ENCODE peak calls at places on chromosomes 6 and 20, in six cellular contexts. N, A, Q, Y, X and F are unnamed samples.

GRCh38 chr6:139219271-139219729 is 72.5 kb downstream of the TXLNB start:
- DNase-seq in A (peak; percentile 25), N (peak; percentile 83), Y (peak; percentile 75), X (peak; percentile 86), Q (peak; percentile 91), F (peak; percentile 89)

GRCh38 chr6:167409078-167409477 is 84.2 kb downstream of the TTLL2 start:
- DNase-seq in A (no peak), X (peak; percentile 14), Q (no peak), N (no peak), Y (no peak), F (no peak)

GRCh38 chr6:13472976-13473645 is 14.3 kb downstream of the GFOD1 start:
- DNase-seq in N (no peak), A (no peak), Q (no peak), X (no peak), Y (no peak), F (no peak)

GRCh38 chr6:93407186-93407585 is 12.2 kb downstream of the EPHA7 start:
- DNase-seq in A (no peak), N (no peak), X (no peak), Y (no peak), Q (no peak), F (no peak)

GRCh38 chr6:144093658-144094057 is 1.7 kb downstream of the SF3B5 start:
- DNase-seq in X (no peak), Q (no peak), N (no peak), A (no peak), Y (no peak), F (no peak)

GRCh38 chr6:168608113-168608400 is 167.1 kb downstream of the SMOC2 start:
- DNase-seq in Q (no peak), A (no peak), Y (no peak), N (no peak), X (no peak), F (no peak)

GRCh38 chr20:25039697-25040437 is 18.1 kb downstream of the ACSS1 start:
- DNase-seq in N (peak; percentile 79), A (no peak), Y (no peak), X (peak; percentile 91), Q (peak; percentile 93), F (peak; percentile 99)

GRCh38 chr6:110394409-110394808 is 21.0 kb downstream of the DDO start:
- DNase-seq in Q (no peak), Y (no peak), A (no peak), X (no peak), N (no peak), F (no peak)

GRCh38 chr20:38197217-38198008 is 32.3 kb upstream of the TGM2 start:
- DNase-seq in A (no peak), Q (no peak), N (no peak), X (no peak), Y (no peak), F (peak; percentile 18)

GRCh38 chr20:49335456-49335855 is 57.6 kb upstream of the ZNFX1 start:
- DNase-seq in X (no peak), Y (no peak), N (no peak), A (no peak), Q (no peak), F (no peak)

GRCh38 chr6:135906542-135906941 is 55.0 kb downstream of the PDE7B start:
- DNase-seq in X (no peak), A (no peak), Y (no peak), Q (no peak), N (no peak), F (no peak)
- TF ChIP-seq EP300 in X (no peak), A (no peak), Y (no peak), Q (no peak), N (no peak), F (no peak)

GRCh38 chr6:12366732-12367131 is 76.6 kb downstream of the EDN1 start:
- DNase-seq in Y (no peak), X (no peak), A (no peak), N (no peak), Q (no peak), F (no peak)

GRCh38 chr6:12361042-12361765 is 71.0 kb downstream of the EDN1 start:
- DNase-seq in A (no peak), N (no peak), X (no peak), Y (no peak), Q (no peak), F (no peak)

GRCh38 chr6:12359051-12359450 is 68.9 kb downstream of the EDN1 start:
- DNase-seq in X (no peak), N (no peak), Q (no peak), Y (no peak), A (no peak), F (no peak)

GRCh38 chr6:12367412-12367811 is 77.3 kb downstream of the EDN1 start:
- DNase-seq in A (no peak), N (no peak), Q (no peak), X (no peak), Y (no peak), F (no peak)

GRCh38 chr6:12363651-12364381 is 73.7 kb downstream of the EDN1 start:
- DNase-seq in N (no peak), A (peak; percentile 83), X (peak; percentile 45), Q (peak; percentile 75), Y (peak; percentile 52), F (no peak)
- TF ChIP-seq EP300 in N (no peak), A (no peak), X (no peak), Q (no peak), Y (no peak), F (no peak)

DNA sequence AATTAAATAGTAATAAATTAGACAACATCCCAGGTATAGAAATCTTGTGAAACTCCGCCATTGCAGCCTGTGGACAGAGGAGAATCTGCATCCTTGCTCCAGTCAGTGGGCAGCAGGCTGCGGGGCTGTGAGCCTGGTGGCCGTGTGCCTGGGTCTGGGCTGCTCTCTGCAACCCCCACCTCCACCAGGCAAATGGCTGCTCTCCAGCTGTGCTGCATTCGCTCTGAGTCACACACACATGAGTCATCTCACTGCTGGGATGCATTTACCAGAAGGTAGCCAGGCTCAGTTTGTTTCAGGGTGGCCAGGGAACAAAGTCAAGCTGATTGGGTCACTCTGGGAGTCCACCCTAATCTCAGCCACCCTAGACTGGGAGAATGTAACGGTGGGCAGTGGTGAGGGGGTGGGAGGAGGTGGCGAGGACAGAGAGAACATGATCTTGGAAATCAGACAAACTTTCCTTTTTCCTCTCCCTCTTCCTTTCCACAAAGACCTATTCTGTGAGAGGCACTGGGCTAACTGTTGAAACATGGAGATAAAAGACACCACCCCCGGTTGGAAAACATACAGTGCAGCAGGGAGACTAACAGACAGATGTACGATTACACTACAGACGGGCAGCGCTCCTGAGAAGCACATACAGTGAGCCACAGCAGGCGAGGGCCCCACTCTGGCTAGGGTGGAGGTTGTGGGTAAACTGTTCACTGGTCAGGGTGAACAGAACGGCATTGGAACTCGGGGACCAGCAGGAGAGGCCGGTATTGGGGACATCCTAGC is 59.2 kb downstream of the TRAM2 start:
- DNase-seq in X (peak; percentile 70), A (peak; percentile 91), Y (peak; percentile 92), N (peak; percentile 93), Q (peak; percentile 73), F (peak; percentile 96)
- TF ChIP-seq EP300 in X (peak; percentile 36), A (peak; percentile 43), Y (no peak), N (no peak), Q (peak; percentile 45), F (no peak)

GRCh38 chr20:1842281-1842680 is 52.9 kb upstream of the SIRPA start:
- DNase-seq in X (no peak), Q (no peak), A (no peak), Y (no peak), N (no peak), F (no peak)

GRCh38 chr20:1844723-1845523 is 50.3 kb upstream of the SIRPA start:
- DNase-seq in Q (peak; percentile 35), A (no peak), Y (no peak), X (peak; percentile 69), N (peak; percentile 31), F (peak; percentile 94)

GRCh38 chr20:1840865-1841553 is 54.2 kb upstream of the SIRPA start:
- DNase-seq in N (no peak), X (peak; percentile 27), Q (no peak), A (no peak), Y (no peak), F (no peak)

GRCh38 chr20:1838479-1839279 is 56.5 kb upstream of the SIRPA start:
- DNase-seq in Q (no peak), A (no peak), Y (no peak), N (no peak), X (no peak), F (no peak)

DNA sequence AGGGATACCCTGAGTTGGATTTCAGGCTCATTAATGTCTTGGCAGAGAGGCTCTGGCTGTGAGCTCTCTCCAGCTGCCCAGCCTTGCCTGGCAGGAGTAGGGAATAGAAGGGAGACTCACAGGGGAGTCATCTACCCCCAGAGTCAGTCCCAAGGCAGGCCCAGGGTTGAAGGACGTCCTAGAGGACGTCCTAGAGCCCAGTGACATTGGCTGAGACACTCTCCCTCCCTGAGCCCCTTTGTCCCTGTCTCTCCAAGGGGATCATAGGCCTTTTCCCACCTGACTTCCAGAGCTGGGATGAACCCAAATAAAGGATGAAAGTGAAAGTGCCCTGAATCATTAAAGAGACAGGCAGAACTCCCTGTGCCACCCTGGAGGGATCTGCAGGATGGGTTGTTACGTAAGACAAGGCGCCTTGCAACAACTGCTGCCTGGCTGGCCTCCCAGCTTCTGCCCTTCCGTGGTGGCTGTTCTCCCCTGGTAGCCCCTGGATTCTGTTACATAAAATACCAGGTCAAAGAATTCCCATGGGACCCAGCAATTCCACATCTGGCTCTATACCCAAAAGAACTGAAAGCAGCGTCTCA is 53.6 kb upstream of the SIRPA start:
- DNase-seq in N (no peak), A (no peak), Y (no peak), Q (no peak), X (peak; percentile 63), F (peak; percentile 93)
- TF ChIP-seq EP300 in N (no peak), A (no peak), Y (no peak), Q (no peak), X (no peak), F (peak; percentile 67)

DNA sequence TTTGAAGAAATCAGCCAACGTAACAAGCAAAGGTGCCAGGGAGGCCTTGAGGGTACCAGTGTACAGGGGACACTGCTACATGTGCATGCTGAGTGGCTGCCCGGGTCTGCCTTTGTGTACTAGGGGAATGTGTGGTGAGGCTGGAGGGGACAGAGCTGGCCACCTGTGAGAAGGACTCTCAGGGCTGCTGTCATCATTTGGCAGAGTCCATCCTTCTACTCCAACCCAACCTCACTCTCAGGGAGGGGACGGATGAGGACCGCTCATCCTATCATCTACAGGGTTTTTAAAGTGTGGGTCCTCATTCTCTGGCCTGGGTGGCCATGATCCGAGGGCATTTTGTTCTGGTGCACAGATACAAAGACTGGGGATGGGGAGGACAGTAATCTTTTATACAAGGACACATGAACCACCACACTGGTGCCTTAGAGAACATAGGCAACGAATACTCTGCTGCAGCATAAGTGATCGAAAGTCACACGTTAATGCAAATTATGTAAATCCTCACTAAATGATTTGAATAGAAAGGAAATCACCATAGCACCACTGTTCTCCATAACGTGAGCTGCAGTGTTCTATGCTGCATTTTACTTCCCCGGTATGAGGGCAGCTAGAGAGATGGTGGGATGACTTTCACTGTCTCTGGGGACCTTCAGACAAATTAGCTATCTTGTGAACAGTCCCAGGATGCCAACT is 181.4 kb downstream of the GMPR start:
- DNase-seq in X (no peak), N (no peak), Y (no peak), A (no peak), Q (no peak), F (no peak)
- TF ChIP-seq EP300 in X (no peak), N (no peak), Y (no peak), A (no peak), Q (no peak), F (no peak)

DNA sequence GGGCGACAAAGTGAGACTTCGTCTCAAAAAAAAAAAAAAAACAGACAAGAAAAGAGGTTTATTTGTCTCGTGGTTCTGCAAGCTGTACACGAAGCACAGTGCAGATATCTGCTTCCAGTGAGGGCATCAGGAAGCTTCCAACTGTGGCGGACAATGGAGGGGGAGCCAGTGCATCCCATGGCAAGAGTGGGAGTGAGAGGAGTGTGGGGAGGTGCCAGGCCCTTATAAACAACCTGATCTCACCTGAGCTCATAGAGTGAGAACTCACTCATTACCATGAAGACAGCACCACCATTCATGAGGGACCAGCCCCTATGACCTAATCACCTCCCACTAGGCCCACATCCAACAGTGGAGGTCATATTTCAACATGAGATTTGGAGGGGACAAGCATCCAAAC is 19.5 kb downstream of the RBM24 start:
- DNase-seq in Q (no peak), Y (no peak), A (no peak), N (no peak), X (no peak), F (no peak)
- TF ChIP-seq EP300 in Q (no peak), Y (no peak), A (no peak), N (no peak), X (no peak), F (no peak)